ENCODE peak calls at places on chromosomes 2 and 18, in eight cellular contexts. C is Peyer's patch, X is A549, S is breast epithelium, N is adrenal gland, A is GM12878, Y is upper lobe of left lung, W is IMR-90. P is an unnamed sample.

GRCh38 chr2:81007104-81007503 is 702.6 kb upstream of the LRRTM1 start:
- DNase-seq in C (no peak), X (no peak), S (no peak), N (no peak), A (no peak), Y (no peak), W (no peak), P (no peak)

GRCh38 chr2:57906152-57906732 is 140.4 kb upstream of the VRK2 start:
- DNase-seq in C (no peak), X (peak), S (no peak), N (no peak), A (no peak), Y (no peak), W (peak), P (no peak)

GRCh38 chr2:127255146-127255545 is 35.0 kb upstream of the CYP27C1 start:
- DNase-seq in C (no peak), X (no peak), S (no peak), N (no peak), A (no peak), Y (no peak), W (no peak), P (no peak)

GRCh38 chr2:233480490-233481202 is 85.9 kb downstream of the USP40 start:
- DNase-seq in C (no peak), X (no peak), S (peak), N (no peak), A (no peak), Y (peak), W (no peak), P (no peak)

GRCh38 chr18:75581336-75582121 is 154.0 kb upstream of the SMIM21 start:
- DNase-seq in C (no peak), X (no peak), S (no peak), N (no peak), A (no peak), Y (no peak), W (no peak), P (no peak)

GRCh38 chr2:48943436-48943835 is 187.9 kb upstream of the LHCGR start:
- DNase-seq in C (no peak), X (no peak), S (no peak), N (no peak), A (no peak), Y (no peak), W (peak), P (no peak)

GRCh38 chr2:124666976-124667375 is 641.9 kb downstream of the CNTNAP5 start:
- DNase-seq in C (no peak), X (no peak), S (no peak), N (no peak), A (no peak), Y (no peak), W (peak), P (no peak)

GRCh38 chr2:168562971-168563370 is 106.9 kb downstream of the CERS6 start:
- DNase-seq in C (no peak), X (no peak), S (no peak), N (no peak), A (no peak), Y (no peak), W (no peak), P (no peak)

GRCh38 chr2:199147216-199147615 is 310.5 kb downstream of the SATB2 start:
- DNase-seq in C (no peak), X (no peak), S (no peak), N (no peak), A (no peak), Y (no peak), W (no peak), P (no peak)

GRCh38 chr2:71452565-71452964 is 796 bp upstream of the DYSF start:
- DNase-seq in C (no peak), X (peak), S (no peak), N (no peak), A (no peak), Y (peak), W (peak), P (no peak)

GRCh38 chr2:108958002-108958401 is 31.0 kb downstream of the EDAR start:
- DNase-seq in C (no peak), X (no peak), S (no peak), N (no peak), A (no peak), Y (no peak), W (no peak), P (no peak)

GRCh38 chr2:108958632-108959341 is 30.2 kb downstream of the EDAR start:
- DNase-seq in C (no peak), X (no peak), S (no peak), N (no peak), A (no peak), Y (no peak), W (no peak), P (no peak)

GRCh38 chr2:108959401-108959800 is 29.6 kb downstream of the EDAR start:
- DNase-seq in C (no peak), X (no peak), S (no peak), N (no peak), A (no peak), Y (no peak), W (peak), P (no peak)

GRCh38 chr2:108963057-108963456 is 26.0 kb downstream of the EDAR start:
- DNase-seq in C (no peak), X (no peak), S (no peak), N (no peak), A (no peak), Y (no peak), W (no peak), P (no peak)

DNA sequence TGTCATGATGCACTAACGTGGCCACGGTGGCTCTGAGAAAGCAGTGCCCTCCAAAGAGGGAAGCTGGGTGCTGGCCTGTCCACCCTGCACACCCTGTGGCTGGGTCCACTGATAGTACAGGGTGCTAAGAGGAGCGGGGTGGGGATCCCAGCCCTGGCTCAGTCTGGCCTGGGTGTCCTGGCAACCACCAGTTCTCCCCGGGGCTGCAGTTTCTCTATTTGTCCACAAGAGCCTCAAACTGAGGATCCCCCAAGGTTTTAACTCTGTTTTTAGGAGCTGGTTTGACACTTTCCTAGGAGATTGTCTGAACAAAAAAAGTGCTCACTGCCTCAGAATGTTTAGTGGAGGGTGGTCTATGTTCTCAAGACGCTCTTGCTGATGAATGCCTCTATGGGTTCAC is 29.0 kb downstream of the EDAR start:
- DNase-seq in C (no peak), X (no peak), S (no peak), N (no peak), A (no peak), Y (no peak), W (no peak), P (no peak)
- TF ChIP-seq CTCF in C (peak), X (no peak), S (no peak), N (no peak), A (peak), Y (no peak), W (no peak), P (peak)

DNA sequence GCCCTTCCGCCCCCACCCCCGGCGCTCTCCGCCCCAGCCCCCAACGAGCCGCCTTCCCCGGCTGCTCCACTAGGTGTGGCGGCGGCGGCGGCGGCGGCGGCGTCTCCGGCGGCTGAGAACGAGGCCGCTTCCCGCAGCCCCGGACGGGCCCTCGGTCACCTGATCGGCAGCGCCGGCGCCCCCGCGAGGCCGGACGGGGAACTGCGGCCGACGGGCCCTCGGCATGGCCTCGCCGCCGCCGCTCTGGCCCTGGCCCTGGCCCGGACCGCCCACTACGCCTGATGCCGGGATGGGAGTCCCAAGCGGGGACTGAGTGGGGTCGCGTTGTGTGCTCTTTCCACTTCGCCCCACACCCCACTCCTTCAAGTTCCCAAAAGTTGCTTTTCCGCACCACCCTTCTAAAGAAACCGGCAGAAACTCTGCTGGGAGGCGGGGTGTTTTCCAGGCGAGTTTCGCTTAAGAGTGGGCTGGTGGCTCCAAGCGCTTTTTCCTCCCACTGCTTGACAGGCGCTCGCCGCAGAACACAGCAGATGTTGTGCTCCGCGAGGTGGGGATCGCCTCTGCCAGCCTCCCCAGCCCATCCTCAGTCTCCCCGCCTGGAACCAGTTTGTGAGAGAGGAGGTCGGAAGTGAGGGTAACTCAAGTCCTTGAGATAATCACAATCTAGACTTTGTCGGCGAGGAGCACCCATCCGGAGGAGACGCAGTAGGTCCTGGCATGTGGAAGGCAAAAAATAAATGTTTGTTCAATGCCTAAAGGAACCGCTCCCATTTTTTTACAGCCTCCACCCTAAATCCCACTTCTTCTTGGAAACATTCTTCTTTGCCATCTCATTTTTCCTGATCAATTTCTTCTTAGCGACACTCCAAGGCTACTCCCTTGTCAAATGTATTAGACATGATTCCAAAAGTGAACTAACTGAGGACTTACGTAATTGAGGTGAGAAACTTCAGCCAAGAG is at the start of gene NCKAP1:
- DNase-seq in C (peak), X (peak), S (peak), N (peak), A (no peak), Y (peak), W (peak), P (peak)
- TF ChIP-seq POLR2A in C (no peak), X (no peak), S (no peak), N (peak), A (no peak), Y (no peak), W (no peak), P (peak)

DNA sequence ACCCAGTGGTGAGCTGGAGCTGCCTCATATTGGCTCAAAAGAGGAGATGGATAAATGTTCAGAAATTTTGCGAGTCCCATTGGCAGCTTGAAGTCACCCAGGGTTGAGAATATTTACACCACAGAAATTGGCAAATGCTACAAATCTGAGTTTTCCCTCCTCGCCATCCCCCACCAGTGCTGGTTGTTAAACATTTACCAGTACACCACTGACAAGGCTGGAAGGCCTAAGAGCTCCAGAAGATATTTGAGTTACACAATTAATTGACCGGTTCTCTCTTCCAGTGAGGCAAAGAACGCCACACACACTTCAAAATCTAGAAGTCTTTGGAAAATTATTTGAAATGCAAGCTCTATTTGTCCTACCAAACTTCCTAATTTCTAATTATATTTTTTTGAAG is 47.5 kb upstream of the ATIC start:
- DNase-seq in C (no peak), X (no peak), S (no peak), N (no peak), A (no peak), Y (no peak), W (no peak), P (no peak)
- H3K27ac ChIP-seq in C (no peak), X (no peak), S (no peak), N (no peak), A (no peak), Y (no peak), W (no peak), P (no peak)

DNA sequence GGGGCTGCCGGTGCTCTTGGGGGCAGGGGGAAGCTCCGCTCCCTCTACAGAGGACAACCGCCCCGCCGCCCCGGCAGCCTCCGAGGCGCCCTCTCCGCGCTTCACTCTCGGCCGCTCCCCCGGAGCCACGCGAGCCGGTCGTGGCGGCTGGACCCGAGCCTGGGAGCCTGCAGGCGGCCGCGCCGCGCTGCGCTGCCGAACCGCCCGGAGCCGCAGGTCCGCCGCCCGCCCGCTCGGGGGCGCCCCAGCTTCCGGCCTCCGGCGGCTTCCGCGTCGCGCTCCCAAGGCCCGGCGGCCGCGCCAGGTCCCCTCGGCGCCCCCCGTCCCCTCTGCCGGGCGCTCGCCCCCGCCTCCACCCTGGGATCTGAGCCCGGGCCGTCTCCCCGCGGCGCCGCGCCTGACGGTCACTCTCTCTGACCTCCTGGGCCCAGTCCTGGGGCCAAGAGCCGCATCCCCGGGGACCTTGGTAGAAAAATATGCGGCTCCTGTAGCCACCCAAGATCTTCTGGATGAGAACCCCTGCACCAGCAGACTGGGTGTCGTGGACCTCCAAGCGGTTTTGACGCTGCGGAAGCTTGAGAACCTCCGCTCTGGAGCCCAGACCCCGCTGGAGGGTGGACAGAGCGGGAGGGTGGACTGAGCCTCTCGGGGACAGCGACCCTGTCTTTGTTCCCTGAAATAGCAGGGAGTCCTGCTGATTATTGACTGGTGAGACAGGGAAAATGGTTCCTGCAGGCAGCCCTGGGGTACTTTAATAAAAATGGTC is 44.3 kb downstream of the SERTAD2 start:
- DNase-seq in C (peak), X (peak), S (no peak), N (peak), A (no peak), Y (peak), W (peak), P (no peak)
- TF ChIP-seq CTCF in C (peak), X (peak), S (no peak), N (no peak), A (peak), Y (peak), W (peak), P (no peak)

DNA sequence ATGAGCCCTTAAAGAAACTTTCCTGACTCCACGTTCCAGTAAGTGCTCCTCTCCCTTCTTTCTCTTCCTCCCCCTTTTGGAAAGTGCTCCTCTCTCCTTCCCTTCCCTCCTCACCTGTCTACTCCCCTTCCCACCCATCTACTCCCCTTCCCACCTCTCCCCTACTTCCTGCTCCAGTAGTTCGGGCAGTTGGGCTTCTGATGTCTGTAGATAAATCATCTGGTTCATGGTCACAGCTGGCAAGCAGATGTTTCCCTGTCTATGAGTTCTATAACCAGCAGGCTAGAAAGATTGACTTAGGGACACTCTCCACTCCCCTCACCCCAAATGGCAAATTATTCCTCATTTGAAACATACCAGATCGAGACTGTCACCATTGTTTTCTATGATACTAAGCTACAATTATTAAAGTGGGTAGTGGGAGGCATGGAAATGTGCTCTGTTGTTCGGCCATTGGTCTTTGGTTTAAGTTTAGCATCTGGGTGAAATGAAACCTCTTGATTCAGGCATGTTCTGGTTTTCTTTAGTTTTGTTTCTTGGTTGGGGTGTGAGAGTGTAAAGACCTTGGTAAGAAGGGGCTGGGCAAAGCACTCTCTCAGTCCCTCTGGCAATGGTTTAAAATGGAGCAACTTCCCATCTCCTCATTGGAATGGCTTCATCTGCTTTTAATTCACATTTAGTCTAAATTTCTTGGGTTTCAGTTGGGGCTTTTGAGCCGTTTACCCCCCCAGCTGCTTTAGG is 413.2 kb upstream of the SPRED2 start:
- DNase-seq in C (no peak), X (no peak), S (no peak), N (no peak), A (no peak), Y (no peak), W (no peak), P (no peak)
- TF ChIP-seq POLR2A in C (no peak), X (no peak), S (no peak), N (no peak), A (no peak), Y (no peak), W (no peak), P (no peak)

DNA sequence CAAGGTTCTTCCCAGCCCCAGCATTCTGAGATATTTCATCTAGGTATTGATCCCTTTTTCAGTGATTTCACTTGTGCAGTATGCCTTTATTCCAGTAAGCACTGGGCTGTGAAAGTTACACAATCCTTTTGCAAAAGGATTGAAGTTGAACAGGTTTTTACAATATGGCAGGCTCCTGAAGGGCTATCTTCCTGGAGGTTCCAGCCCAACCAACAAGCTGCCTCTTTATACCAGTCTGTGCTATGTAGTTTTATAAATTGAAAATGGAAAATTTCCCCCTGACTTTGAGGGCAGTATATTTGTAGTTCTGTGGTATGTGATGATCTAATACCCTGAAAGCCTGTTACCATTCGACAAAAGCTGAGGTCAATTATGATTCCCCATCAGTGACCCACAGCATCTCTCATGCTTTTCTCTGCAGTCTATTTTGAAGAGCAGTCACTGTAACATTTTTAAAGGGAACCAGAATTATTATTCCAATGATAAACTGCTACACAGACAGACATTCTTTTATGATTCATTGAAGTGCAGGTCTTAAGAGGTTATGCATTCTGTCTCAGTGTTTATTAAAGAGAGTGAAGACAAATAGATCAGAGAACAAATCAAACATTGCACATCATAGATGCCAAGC is 35.2 kb upstream of the STPG4 start:
- DNase-seq in C (no peak), X (no peak), S (no peak), N (no peak), A (no peak), Y (no peak), W (peak), P (no peak)
- H3K27ac ChIP-seq in C (no peak), X (peak), S (no peak), N (no peak), A (no peak), Y (no peak), W (peak), P (no peak)

GRCh38 chr2:236169151-236169721 is 1.1 kb upstream of the GBX2 start:
- DNase-seq in C (no peak), X (no peak), S (no peak), N (no peak), A (no peak), Y (no peak), W (no peak), P (no peak)

GRCh38 chr2:236166157-236166780 is 1.9 kb downstream of the GBX2 start:
- DNase-seq in C (no peak), X (no peak), S (no peak), N (no peak), A (no peak), Y (no peak), W (no peak), P (no peak)

GRCh38 chr2:236168110-236169067 is at the start of gene GBX2:
- DNase-seq in C (no peak), X (peak), S (no peak), N (no peak), A (no peak), Y (no peak), W (peak), P (no peak)

GRCh38 chr2:236166781-236167296 is 1.3 kb downstream of the GBX2 start:
- DNase-seq in C (no peak), X (no peak), S (no peak), N (no peak), A (no peak), Y (no peak), W (no peak), P (no peak)

DNA sequence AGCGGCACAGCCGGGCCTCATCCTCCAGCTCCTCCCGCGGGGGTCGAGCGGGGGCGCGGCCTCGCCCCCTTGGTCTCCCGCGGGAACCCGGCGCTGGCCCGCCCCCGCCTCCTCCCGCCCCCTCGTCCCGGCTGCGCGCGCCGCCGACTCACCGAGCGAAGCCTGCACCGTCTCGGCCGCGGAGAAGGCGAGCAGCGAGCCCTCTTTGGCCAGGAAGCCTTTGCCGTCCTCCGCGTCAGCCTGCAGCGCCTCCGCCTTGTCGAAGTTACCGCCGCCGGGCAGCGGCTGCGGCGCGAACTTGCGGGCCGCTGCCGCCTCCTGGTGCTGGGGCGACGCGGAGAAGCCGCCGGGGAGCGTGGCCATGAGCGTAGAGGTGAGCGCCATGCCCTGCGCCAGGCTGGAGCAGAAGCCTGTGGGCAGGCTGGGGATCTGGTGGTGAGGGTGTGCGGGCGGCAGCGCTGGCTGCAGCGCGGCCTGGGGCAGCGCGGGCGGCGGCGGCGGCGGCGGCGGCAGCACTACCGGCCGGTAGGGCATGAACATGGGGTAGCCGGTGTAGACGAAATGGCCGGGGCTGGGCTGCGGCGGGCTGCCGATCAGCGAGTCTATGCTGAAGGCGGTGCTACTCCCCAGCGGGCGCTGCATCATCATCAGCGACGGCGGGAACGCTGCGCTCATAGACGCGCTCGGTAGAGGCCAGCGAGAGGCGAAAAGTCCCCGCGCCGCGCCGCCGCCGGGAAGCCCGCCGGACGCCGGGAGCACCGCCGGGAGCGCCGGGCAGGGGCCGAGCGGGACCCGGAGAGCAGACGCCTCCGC is 683 bp downstream of the GBX2 start:
- DNase-seq in C (no peak), X (peak), S (no peak), N (no peak), A (no peak), Y (no peak), W (peak), P (no peak)
- TF ChIP-seq CTCF in C (no peak), X (peak), S (no peak), N (no peak), A (no peak), Y (no peak), W (peak), P (no peak)

P was measured in esophagus squamous epithelium.